ENCODE peak calls at places on chromosomes 13 and 19, in ten cellular contexts. D, S, R, G, M, X, Z, T, U and A are unnamed samples.

GRCh38 chr19:48444129-48444932 is 1.5 kb upstream of the GRWD1 start:
- DNase-seq in D (no peak), S (no peak), R (no peak), G (peak; percentile 87), M (no peak), X (no peak), Z (no peak), T (peak; percentile 53), U (no peak), A (no peak)

GRCh38 chr19:13155472-13156284 is 5.5 kb downstream of the IER2 start:
- DNase-seq in D (peak; percentile 87), S (peak; percentile 90), R (peak; percentile 81), G (peak; percentile 95), M (peak; percentile 92), X (peak; percentile 70), Z (peak; percentile 91), T (peak; percentile 84), U (peak; percentile 80), A (no peak)

GRCh38 chr13:20685042-20685441 is 18.5 kb upstream of the IL17D start:
- DNase-seq in D (no peak), S (no peak), R (no peak), G (no peak), M (no peak), X (no peak), Z (no peak), T (no peak), U (no peak), A (no peak)

GRCh38 chr19:16463991-16464575 is 7.7 kb downstream of the EPS15L1 start:
- DNase-seq in D (no peak), S (no peak), R (no peak), G (no peak), M (no peak), X (peak; percentile 69), Z (no peak), T (no peak), U (no peak), A (no peak)

GRCh38 chr13:21133077-21133476 is 43.3 kb downstream of the SKA3 start:
- DNase-seq in D (no peak), S (no peak), R (no peak), G (no peak), M (no peak), X (no peak), Z (no peak), T (no peak), U (no peak), A (no peak)

GRCh38 chr13:43128504-43128929 is 105.1 kb downstream of the DNAJC15 start:
- DNase-seq in D (no peak), S (no peak), R (no peak), G (no peak), M (no peak), X (no peak), Z (peak; percentile 9), T (no peak), U (no peak), A (no peak)

GRCh38 chr13:31747966-31748365 is 8.6 kb downstream of the RXFP2 start:
- DNase-seq in D (no peak), S (no peak), R (no peak), G (no peak), M (no peak), X (no peak), Z (no peak), T (no peak), U (no peak), A (no peak)

GRCh38 chr19:29687244-29687896 is 22.1 kb downstream of the PLEKHF1 start:
- DNase-seq in D (no peak), S (peak; percentile 92), R (peak; percentile 55), G (peak; percentile 93), M (peak; percentile 53), X (peak; percentile 95), Z (no peak), T (no peak), U (peak; percentile 13), A (peak; percentile 97)

GRCh38 chr19:4744451-4745170 is 21.0 kb upstream of the DPP9 start:
- DNase-seq in D (no peak), S (peak; percentile 98), R (peak; percentile 88), G (no peak), M (no peak), X (peak; percentile 90), Z (peak; percentile 48), T (peak; percentile 64), U (no peak), A (peak; percentile 78)

GRCh38 chr13:110897024-110897423 is 17.8 kb downstream of the ANKRD10 start:
- DNase-seq in D (no peak), S (no peak), R (no peak), G (no peak), M (no peak), X (no peak), Z (no peak), T (no peak), U (no peak), A (no peak)

GRCh38 chr13:50358221-50358620 is 343.0 kb downstream of the KCNRG start:
- DNase-seq in D (no peak), S (peak; percentile 13), R (peak; percentile 3), G (no peak), M (no peak), X (peak; percentile 6), Z (peak; percentile 21), T (no peak), U (no peak), A (no peak)

GRCh38 chr19:30228726-30229523 is 143.3 kb upstream of the ZNF536 start:
- DNase-seq in D (no peak), S (peak; percentile 10), R (no peak), G (no peak), M (no peak), X (no peak), Z (no peak), T (no peak), U (no peak), A (no peak)

GRCh38 chr13:99353836-99354235 is 46.6 kb upstream of the GPR183 start:
- DNase-seq in D (no peak), S (peak; percentile 14), R (no peak), G (no peak), M (no peak), X (peak; percentile 73), Z (no peak), T (no peak), U (no peak), A (no peak)

GRCh38 chr13:46043647-46044046 is 8.9 kb downstream of the ZC3H13 start:
- DNase-seq in D (no peak), S (no peak), R (no peak), G (no peak), M (no peak), X (no peak), Z (no peak), T (no peak), U (no peak), A (no peak)

GRCh38 chr13:23007430-23007829 is 173.3 kb upstream of the SGCG start:
- DNase-seq in D (no peak), S (no peak), R (no peak), G (no peak), M (no peak), X (no peak), Z (peak; percentile 9), T (peak; percentile 12), U (no peak), A (no peak)

GRCh38 chr13:104011505-104012270 is 945.5 kb upstream of the SLC10A2 start:
- DNase-seq in D (no peak), S (no peak), R (peak; percentile 7), G (no peak), M (no peak), X (no peak), Z (no peak), T (peak; percentile 22), U (no peak), A (no peak)
- H3K4me3 ChIP-seq in D (no peak overlapping the region), S (no peak overlapping the region), R (peak overlapping the region; percentile 35), G (no peak overlapping the region), M (no peak overlapping the region), X (no peak overlapping the region), Z (no peak overlapping the region), T (no peak overlapping the region), U (no peak overlapping the region), A (no peak overlapping the region)

GRCh38 chr13:106331116-106331515 is 204.3 kb downstream of the EFNB2 start:
- DNase-seq in D (no peak), S (no peak), R (no peak), G (no peak), M (no peak), X (no peak), Z (no peak), T (no peak), U (no peak), A (no peak)
- TF ChIP-seq CTCF in D (no peak), S (no peak), R (no peak), G (no peak), M (no peak), X (no peak), Z (no peak), T (no peak), U (no peak), A (no peak)

GRCh38 chr19:58497634-58498170 is 14.1 kb downstream of the SLC27A5 start:
- DNase-seq in D (no peak), S (no peak), R (no peak), G (no peak), M (no peak), X (no peak), Z (no peak), T (peak; percentile 33), U (no peak), A (no peak)
- H3K4me3 ChIP-seq in D (no peak overlapping the region), S (no peak overlapping the region), R (peak overlapping the region; percentile 69), G (no peak overlapping the region), M (no peak overlapping the region), X (no peak overlapping the region), Z (no peak overlapping the region), T (no peak overlapping the region), U (no peak overlapping the region), A (no peak overlapping the region)

GRCh38 chr19:39125199-39125553 is 410 bp upstream of the PAK4 start:
- DNase-seq in D (no peak), S (no peak), R (no peak), G (no peak), M (no peak), X (no peak), Z (no peak), T (no peak), U (no peak), A (no peak)

GRCh38 chr19:39124136-39124764 is 1.3 kb upstream of the PAK4 start:
- DNase-seq in D (no peak), S (no peak), R (no peak), G (no peak), M (no peak), X (no peak), Z (no peak), T (no peak), U (no peak), A (no peak)

GRCh38 chr19:39122934-39123731 is 2.5 kb upstream of the PAK4 start:
- DNase-seq in D (no peak), S (no peak), R (no peak), G (no peak), M (no peak), X (no peak), Z (no peak), T (no peak), U (no peak), A (no peak)

GRCh38 chr19:39115105-39115847 is 10.3 kb upstream of the PAK4 start:
- DNase-seq in D (no peak), S (no peak), R (no peak), G (no peak), M (no peak), X (no peak), Z (no peak), T (no peak), U (peak; percentile 18), A (no peak)

DNA sequence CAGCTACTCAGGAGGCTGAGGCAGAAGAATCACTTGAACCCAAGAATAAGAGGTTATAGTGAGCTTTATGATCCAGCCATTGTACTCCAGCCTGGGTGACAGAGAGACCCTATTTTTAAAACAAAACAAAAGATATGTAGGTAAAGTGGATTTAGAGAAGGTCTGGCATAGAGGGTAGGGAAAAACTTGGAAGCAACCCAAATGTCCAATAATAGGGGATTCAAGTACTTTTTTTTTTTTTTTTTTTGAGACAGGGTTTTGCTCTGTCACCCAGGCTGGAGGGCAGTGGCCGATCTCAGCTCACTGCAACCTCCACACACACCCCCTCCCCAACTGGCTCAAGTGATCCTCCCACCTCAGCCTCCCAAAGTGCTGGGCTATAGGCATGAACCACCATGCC is 5.8 kb upstream of the PAK4 start:
- DNase-seq in D (no peak), S (no peak), R (no peak), G (no peak), M (no peak), X (no peak), Z (no peak), T (no peak), U (no peak), A (no peak)
- TF ChIP-seq CTCF in D (no peak), S (no peak), R (no peak), G (no peak), M (no peak), X (no peak), Z (no peak), T (no peak), U (no peak), A (no peak)